ENCODE peak calls at places on chromosomes 11 and 22, in seven cellular contexts. O, X, S, N, I, F and R are unnamed samples.

GRCh38 chr11:12761029-12761428 is 86.8 kb downstream of the TEAD1 start:
- DNase-seq in O (no peak), X (no peak), S (no peak), N (no peak), I (no peak), F (peak; percentile 18), R (no peak)

GRCh38 chr11:111983187-111983986 is 41.8 kb upstream of the DLAT start:
- DNase-seq in O (no peak), X (no peak), S (no peak), N (no peak), I (no peak), F (peak; percentile 10), R (no peak)

GRCh38 chr11:1382429-1382828 is 7.3 kb upstream of the BRSK2 start:
- DNase-seq in O (no peak), X (no peak), S (no peak), N (no peak), I (no peak), F (no peak), R (no peak)

GRCh38 chr22:46477967-46478635 is 59.3 kb downstream of the CELSR1 start:
- DNase-seq in O (no peak), X (no peak), S (no peak), N (no peak), I (no peak), F (no peak), R (no peak)

GRCh38 chr11:62017878-62018642 is 50.6 kb upstream of the FTH1 start:
- DNase-seq in O (no peak), X (no peak), S (no peak), N (no peak), I (no peak), F (no peak), R (no peak)

GRCh38 chr11:105713696-105714095 is 103.8 kb downstream of the GRIA4 start:
- DNase-seq in O (no peak), X (no peak), S (no peak), N (no peak), I (no peak), F (no peak), R (no peak)

GRCh38 chr11:35144103-35144741 is 5.3 kb downstream of the CD44 start:
- DNase-seq in O (no peak), X (peak; percentile 77), S (no peak), N (no peak), I (no peak), F (peak; percentile 56), R (no peak)

GRCh38 chr22:45918455-45919370 is 58.2 kb downstream of the WNT7B start:
- DNase-seq in O (no peak), X (no peak), S (no peak), N (no peak), I (no peak), F (no peak), R (no peak)

GRCh38 chr11:130427581-130428211 is 713 bp downstream of the ADAMTS8 start:
- DNase-seq in O (no peak), X (no peak), S (no peak), N (no peak), I (peak; percentile 38), F (no peak), R (no peak)

GRCh38 chr22:31347251-31348008 is 1.3 kb upstream of the PATZ1 start:
- DNase-seq in O (peak; percentile 45), X (peak; percentile 32), S (peak; percentile 63), N (peak; percentile 63), I (peak; percentile 50), F (peak; percentile 15), R (no peak)

GRCh38 chr22:37254206-37254866 is 10.3 kb upstream of the RAC2 start:
- DNase-seq in O (no peak), X (no peak), S (no peak), N (no peak), I (no peak), F (peak; percentile 29), R (no peak)